ENCODE peak calls at places on chromosomes 12 and 14, in four cellular contexts. One of them, this sample, is unnamed.

GRCh38 chr12:6632026-6632978 is 3.5 kb downstream of the LPAR5 start:
- DNase-seq in K562: peak
- DNase-seq in H1: no peak
- DNase-seq in GM12878: peak
- DNase-seq in this sample: no peak

GRCh38 chr14:85620937-85621336 is 91.0 kb downstream of the FLRT2 start:
- DNase-seq in K562: no peak
- DNase-seq in H1: no peak
- DNase-seq in GM12878: no peak
- DNase-seq in this sample: no peak

GRCh38 chr14:104794099-104794498 is 1.4 kb downstream of the AKT1 start:
- DNase-seq in K562: peak
- DNase-seq in H1: peak
- DNase-seq in GM12878: no peak
- DNase-seq in this sample: peak

GRCh38 chr12:77591959-77592358 is 238.7 kb upstream of the NAV3 start:
- DNase-seq in K562: no peak
- DNase-seq in H1: no peak
- DNase-seq in GM12878: no peak
- DNase-seq in this sample: no peak

GRCh38 chr12:2244013-2244861 is 191.4 kb downstream of the CACNA1C start:
- DNase-seq in K562: no peak
- DNase-seq in H1: peak
- DNase-seq in GM12878: no peak
- DNase-seq in this sample: peak

GRCh38 chr12:57842342-57843294 is 3.9 kb downstream of the CTDSP2 start:
- DNase-seq in K562: peak
- DNase-seq in H1: no peak
- DNase-seq in GM12878: no peak
- DNase-seq in this sample: no peak

GRCh38 chr14:72651081-72651480 is 242.8 kb downstream of the DPF3 start:
- DNase-seq in K562: no peak
- DNase-seq in H1: no peak
- DNase-seq in GM12878: no peak
- DNase-seq in this sample: no peak

GRCh38 chr12:105018761-105019160 is 32.6 kb downstream of the NOPCHAP1 start:
- DNase-seq in K562: no peak
- DNase-seq in H1: no peak
- DNase-seq in GM12878: no peak
- DNase-seq in this sample: no peak

GRCh38 chr14:20690848-20691640 is 2.5 kb downstream of the ANG start:
- DNase-seq in K562: peak
- DNase-seq in H1: no peak
- DNase-seq in GM12878: peak
- DNase-seq in this sample: peak

GRCh38 chr14:45222485-45223262 is 30.3 kb downstream of the MIS18BP1 start:
- DNase-seq in K562: no peak
- DNase-seq in H1: no peak
- DNase-seq in GM12878: no peak
- DNase-seq in this sample: no peak

GRCh38 chr12:12718853-12719252 is 1.7 kb downstream of the CDKN1B start:
- DNase-seq in K562: no peak
- DNase-seq in H1: no peak
- DNase-seq in GM12878: no peak
- DNase-seq in this sample: no peak

GRCh38 chr14:77495354-77495753 is 3.3 kb downstream of the ISM2 start:
- DNase-seq in K562: no peak
- DNase-seq in H1: no peak
- DNase-seq in GM12878: no peak
- DNase-seq in this sample: no peak

GRCh38 chr12:130872179-130873096 is 572 bp downstream of the RAN start:
- DNase-seq in K562: peak
- DNase-seq in H1: no peak
- DNase-seq in GM12878: no peak
- DNase-seq in this sample: no peak

GRCh38 chr14:35189422-35189821 is 67.1 kb downstream of the PRORP start:
- DNase-seq in K562: no peak
- DNase-seq in H1: no peak
- DNase-seq in GM12878: no peak
- DNase-seq in this sample: peak

GRCh38 chr14:32896979-32897723 is 41.5 kb upstream of the NPAS3 start:
- DNase-seq in K562: no peak
- DNase-seq in H1: no peak
- DNase-seq in GM12878: no peak
- DNase-seq in this sample: peak

GRCh38 chr12:647713-648085 is 15.5 kb downstream of the NINJ2 start:
- DNase-seq in K562: no peak
- DNase-seq in H1: no peak
- DNase-seq in GM12878: no peak
- DNase-seq in this sample: no peak

GRCh38 chr12:103558879-103559278 is 28.2 kb upstream of the STAB2 start:
- DNase-seq in K562: no peak
- DNase-seq in H1: no peak
- DNase-seq in GM12878: no peak
- DNase-seq in this sample: no peak

GRCh38 chr14:103073876-103074698 is 9.9 kb upstream of the LBHD2 start:
- DNase-seq in K562: no peak
- DNase-seq in H1: no peak
- DNase-seq in GM12878: no peak
- DNase-seq in this sample: no peak

GRCh38 chr12:109223211-109223610 is 85.9 kb downstream of the FOXN4 start:
- DNase-seq in K562: no peak
- DNase-seq in H1: no peak
- DNase-seq in GM12878: no peak
- DNase-seq in this sample: no peak

GRCh38 chr12:1001507-1001906 is 10.5 kb downstream of the ERC1 start:
- DNase-seq in K562: no peak
- DNase-seq in H1: no peak
- DNase-seq in GM12878: no peak
- DNase-seq in this sample: no peak

GRCh38 chr14:22646570-22647254 is 2.6 kb upstream of the OR6J1 start:
- DNase-seq in K562: no peak
- DNase-seq in H1: no peak
- DNase-seq in GM12878: no peak
- DNase-seq in this sample: no peak

GRCh38 chr12:70418101-70418500 is 52.0 kb downstream of the KCNMB4 start:
- DNase-seq in K562: peak
- DNase-seq in H1: no peak
- DNase-seq in GM12878: no peak
- DNase-seq in this sample: no peak

GRCh38 chr14:85313801-85314207 is 216.1 kb upstream of the FLRT2 start:
- DNase-seq in K562: no peak
- DNase-seq in H1: no peak
- DNase-seq in GM12878: no peak
- DNase-seq in this sample: no peak

GRCh38 chr12:101042211-101042610 is 167.8 kb downstream of the SLC5A8 start:
- DNase-seq in K562: no peak
- DNase-seq in H1: no peak
- DNase-seq in GM12878: no peak
- DNase-seq in this sample: peak

GRCh38 chr12:116009805-116010204 is 267.7 kb downstream of the MED13L start:
- DNase-seq in K562: no peak
- DNase-seq in H1: no peak
- DNase-seq in GM12878: no peak
- DNase-seq in this sample: peak

GRCh38 chr12:4293942-4294505 is 20.5 kb downstream of the CCND2 start:
- DNase-seq in K562: no peak
- DNase-seq in H1: no peak
- DNase-seq in GM12878: no peak
- DNase-seq in this sample: no peak

GRCh38 chr14:78083837-78084236 is 86.3 kb upstream of the NRXN3 start:
- DNase-seq in K562: no peak
- DNase-seq in H1: no peak
- DNase-seq in GM12878: no peak
- DNase-seq in this sample: no peak

GRCh38 chr12:121812921-121813896 is 9.4 kb downstream of the SETD1B start:
- DNase-seq in K562: no peak
- DNase-seq in H1: no peak
- DNase-seq in GM12878: no peak
- DNase-seq in this sample: no peak

GRCh38 chr12:9048930-9049329 is 59.6 kb downstream of the KLRG1 start:
- DNase-seq in K562: no peak
- DNase-seq in H1: no peak
- DNase-seq in GM12878: no peak
- DNase-seq in this sample: no peak

GRCh38 chr12:9051156-9051545 is 61.8 kb downstream of the KLRG1 start:
- DNase-seq in K562: no peak
- DNase-seq in H1: no peak
- DNase-seq in GM12878: no peak
- DNase-seq in this sample: no peak

GRCh38 chr12:9050521-9051155 is 61.3 kb downstream of the KLRG1 start:
- DNase-seq in K562: no peak
- DNase-seq in H1: no peak
- DNase-seq in GM12878: no peak
- DNase-seq in this sample: no peak

GRCh38 chr12:9047105-9047504 is 57.8 kb downstream of the KLRG1 start:
- DNase-seq in K562: no peak
- DNase-seq in H1: no peak
- DNase-seq in GM12878: no peak
- DNase-seq in this sample: no peak

GRCh38 chr12:9049520-9050133 is 60.3 kb downstream of the KLRG1 start:
- DNase-seq in K562: peak
- DNase-seq in H1: no peak
- DNase-seq in GM12878: no peak
- DNase-seq in this sample: peak
- TF ChIP-seq HDAC6 in K562: no peak
- TF ChIP-seq HDAC6 in H1: no peak
- TF ChIP-seq HDAC6 in GM12878: no peak
- TF ChIP-seq HDAC6 in this sample: no peak

DNA sequence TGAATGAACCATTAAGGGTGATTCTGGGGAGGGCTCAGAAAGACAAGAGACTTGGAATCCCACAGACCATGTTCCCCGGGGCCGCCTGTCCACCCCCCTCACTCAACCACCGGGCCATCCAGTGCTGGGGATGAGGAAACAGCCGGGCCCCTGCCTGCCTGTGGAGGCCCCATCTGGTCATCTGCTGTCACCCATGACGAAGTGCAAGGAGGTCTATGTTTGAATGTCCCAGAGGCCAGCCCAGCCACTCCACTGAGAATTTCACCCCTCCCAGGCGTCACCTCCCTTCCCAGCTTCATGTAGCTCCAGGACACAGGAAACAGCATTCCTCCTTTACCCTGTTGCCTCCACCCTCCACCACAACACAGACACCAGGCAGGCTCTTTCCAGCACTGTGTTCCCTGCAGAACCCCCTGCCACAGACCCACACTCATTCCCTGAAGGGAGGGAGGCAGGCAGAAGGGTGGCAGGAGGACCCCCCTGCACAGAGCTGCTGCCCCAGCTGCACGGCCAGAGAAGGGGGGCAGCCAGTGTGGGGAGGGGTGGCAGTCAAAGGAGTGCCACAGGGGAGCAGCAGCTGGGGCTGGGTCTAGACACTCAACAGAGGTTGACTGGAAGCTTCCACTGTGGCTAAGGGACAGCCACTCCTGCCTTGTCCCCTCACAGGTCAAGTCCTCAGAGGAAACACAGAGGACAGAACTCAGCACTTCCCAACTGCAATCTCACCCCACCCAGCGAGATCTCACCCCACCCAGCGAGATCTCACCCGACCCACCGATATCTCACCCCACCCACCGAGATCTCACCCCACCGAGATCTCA is 50.3 kb upstream of the PPP2R5C start:
- DNase-seq in K562: peak
- DNase-seq in H1: no peak
- DNase-seq in GM12878: no peak
- DNase-seq in this sample: no peak
- TF ChIP-seq HDAC6 in K562: no peak
- TF ChIP-seq HDAC6 in H1: no peak
- TF ChIP-seq HDAC6 in GM12878: no peak
- TF ChIP-seq HDAC6 in this sample: no peak

GRCh38 chr14:59087240-59087639 is 101.2 kb upstream of the DAAM1 start:
- DNase-seq in K562: no peak
- DNase-seq in H1: no peak
- DNase-seq in GM12878: no peak
- DNase-seq in this sample: no peak

GRCh38 chr14:59085207-59085739 is 103.2 kb upstream of the DAAM1 start:
- DNase-seq in K562: no peak
- DNase-seq in H1: no peak
- DNase-seq in GM12878: no peak
- DNase-seq in this sample: no peak

GRCh38 chr14:59090572-59090971 is 97.9 kb upstream of the DAAM1 start:
- DNase-seq in K562: no peak
- DNase-seq in H1: no peak
- DNase-seq in GM12878: no peak
- DNase-seq in this sample: no peak

GRCh38 chr14:59087711-59088110 is 100.8 kb upstream of the DAAM1 start:
- DNase-seq in K562: no peak
- DNase-seq in H1: no peak
- DNase-seq in GM12878: no peak
- DNase-seq in this sample: no peak

GRCh38 chr14:59086241-59086899 is 102.1 kb upstream of the DAAM1 start:
- DNase-seq in K562: no peak
- DNase-seq in H1: no peak
- DNase-seq in GM12878: no peak
- DNase-seq in this sample: no peak
- TF ChIP-seq HDAC6 in K562: no peak
- TF ChIP-seq HDAC6 in H1: no peak
- TF ChIP-seq HDAC6 in GM12878: no peak
- TF ChIP-seq HDAC6 in this sample: no peak

DNA sequence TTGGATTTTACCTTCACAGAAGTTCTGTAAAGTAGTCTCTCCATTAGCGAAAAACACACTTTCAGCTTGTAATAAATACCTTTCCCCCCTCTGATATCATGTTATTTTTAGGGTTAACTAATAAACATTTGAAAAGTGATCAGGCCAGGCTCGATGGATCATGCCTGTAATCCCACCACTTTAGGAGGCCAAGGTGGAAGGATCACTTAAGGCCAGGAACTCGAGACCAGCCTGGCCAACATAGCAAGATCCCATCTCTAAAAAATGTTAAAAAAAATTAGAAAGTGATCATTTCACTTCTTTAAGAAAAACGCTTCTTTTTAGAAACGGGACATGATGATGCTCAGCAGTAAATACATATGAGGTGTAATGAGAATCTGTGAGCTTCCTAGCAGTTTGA is 2.0 kb downstream of the CDKL1 start:
- DNase-seq in K562: no peak
- DNase-seq in H1: no peak
- DNase-seq in GM12878: no peak
- DNase-seq in this sample: no peak
- TF ChIP-seq HDAC6 in K562: no peak
- TF ChIP-seq HDAC6 in H1: no peak
- TF ChIP-seq HDAC6 in GM12878: no peak
- TF ChIP-seq HDAC6 in this sample: no peak

GRCh38 chr12:53343978-53344377 is 7.8 kb upstream of the SP7 start:
- DNase-seq in K562: no peak
- DNase-seq in H1: no peak
- DNase-seq in GM12878: no peak
- DNase-seq in this sample: no peak
- TF ChIP-seq HDAC6 in K562: no peak
- TF ChIP-seq HDAC6 in H1: no peak
- TF ChIP-seq HDAC6 in GM12878: no peak
- TF ChIP-seq HDAC6 in this sample: no peak